ENCODE peak calls at places on chromosome 17, in ten cellular contexts. G is A549, X is suprapubic skin, H is ovary, K is Peyer's patch, I is IMR-90, Z is sigmoid colon, O is stomach, E is heart left ventricle, B is breast epithelium. Y is an unnamed sample.

GRCh38 chr17:70539172-70539924 is 370.0 kb downstream of the KCNJ2 start:
- DNase-seq in G (no peak), X (no peak), H (no peak), K (no peak), I (no peak), Z (no peak), O (no peak), E (no peak), B (no peak), Y (no peak)

GRCh38 chr17:82536220-82537201 is 17.0 kb downstream of the FOXK2 start:
- DNase-seq in G (no peak), X (no peak), H (peak; percentile 68), K (no peak), I (peak; percentile 86), Z (peak; percentile 77), O (peak; percentile 45), E (no peak), B (no peak), Y (peak; percentile 84)

GRCh38 chr17:33939959-33940358 is 315.1 kb upstream of the CCL2 start:
- DNase-seq in G (no peak), X (no peak), H (no peak), K (no peak), I (no peak), Z (no peak), O (peak; percentile 50), E (no peak), B (no peak), Y (no peak)

GRCh38 chr17:19338031-19338990 is 24.2 kb downstream of the B9D1 start:
- DNase-seq in G (peak; percentile 73), X (no peak), H (peak; percentile 33), K (peak; percentile 84), I (peak; percentile 13), Z (peak; percentile 80), O (peak; percentile 74), E (peak; percentile 83), B (peak; percentile 57), Y (peak; percentile 69)

GRCh38 chr17:2243953-2244352 is 59.6 kb downstream of the SMG6 start:
- DNase-seq in G (no peak), X (no peak), H (no peak), K (no peak), I (peak; percentile 51), Z (no peak), O (no peak), E (no peak), B (no peak), Y (no peak)

GRCh38 chr17:55577011-55577586 is 65.8 kb upstream of the SMIM36 start:
- DNase-seq in G (no peak), X (no peak), H (peak; percentile 53), K (peak; percentile 77), I (peak; percentile 84), Z (peak; percentile 77), O (no peak), E (peak; percentile 72), B (peak; percentile 33), Y (peak; percentile 68)

GRCh38 chr17:56499799-56500388 is 93.6 kb upstream of the NOG start:
- DNase-seq in G (peak; percentile 66), X (no peak), H (no peak), K (no peak), I (peak; percentile 37), Z (no peak), O (no peak), E (no peak), B (no peak), Y (no peak)

GRCh38 chr17:71809537-71809936 is 311.3 kb upstream of the SOX9 start:
- DNase-seq in G (no peak), X (no peak), H (no peak), K (no peak), I (no peak), Z (no peak), O (no peak), E (no peak), B (no peak), Y (no peak)

DNA sequence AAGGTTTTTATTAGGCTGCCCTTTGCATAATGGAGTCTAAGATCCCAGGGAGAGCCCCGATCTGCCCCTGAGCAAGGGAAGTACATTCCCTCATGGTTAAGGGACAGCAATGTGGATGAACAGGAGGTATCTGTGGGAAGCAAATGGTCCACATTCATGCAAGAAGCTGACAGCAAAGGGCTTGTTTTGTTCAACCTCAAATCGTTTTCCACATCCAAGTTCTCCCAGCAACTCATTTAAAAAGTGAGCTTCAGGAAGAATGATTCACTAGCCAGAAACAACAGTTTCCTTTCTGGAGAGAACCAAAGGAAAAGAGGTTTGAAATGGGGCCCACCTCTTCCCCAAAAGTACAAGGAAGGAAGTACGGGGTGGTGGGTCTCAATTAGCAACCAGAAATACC is 9.4 kb downstream of the HSPB9 start:
- DNase-seq in G (no peak), X (no peak), H (no peak), K (no peak), I (peak; percentile 28), Z (no peak), O (no peak), E (no peak), B (no peak), Y (no peak)
- H3K4me1 ChIP-seq in G (peaks cover 37% of the 10 kb centered on the region), X (peaks cover 74% of the 10 kb centered on the region), H (peaks cover 12% of the 10 kb centered on the region), K (peaks cover 67% of the 10 kb centered on the region), I (peaks cover 27% of the 10 kb centered on the region), Z (no peaks in the 10 kb centered on the region), O (peaks cover 75% of the 10 kb centered on the region), E (peaks cover 33% of the 10 kb centered on the region), B (no peaks in the 10 kb centered on the region), Y (peaks cover 86% of the 10 kb centered on the region)

GRCh38 chr17:18042969-18043368 is 3.8 kb downstream of the GID4 start:
- DNase-seq in G (no peak), X (no peak), H (no peak), K (no peak), I (no peak), Z (no peak), O (no peak), E (no peak), B (no peak), Y (no peak)

GRCh38 chr17:18043491-18043890 is 4.3 kb downstream of the GID4 start:
- DNase-seq in G (peak; percentile 30), X (no peak), H (no peak), K (no peak), I (peak; percentile 33), Z (no peak), O (no peak), E (no peak), B (no peak), Y (no peak)

GRCh38 chr17:18041776-18042175 is 2.6 kb downstream of the GID4 start:
- DNase-seq in G (peak; percentile 25), X (no peak), H (no peak), K (no peak), I (peak; percentile 75), Z (no peak), O (no peak), E (no peak), B (no peak), Y (no peak)

GRCh38 chr17:18045691-18046090 is 6.5 kb downstream of the GID4 start:
- DNase-seq in G (no peak), X (no peak), H (no peak), K (no peak), I (no peak), Z (no peak), O (no peak), E (no peak), B (no peak), Y (no peak)

GRCh38 chr17:18044609-18045008 is 5.4 kb downstream of the GID4 start:
- DNase-seq in G (no peak), X (no peak), H (no peak), K (no peak), I (no peak), Z (no peak), O (no peak), E (no peak), B (no peak), Y (no peak)
- TF ChIP-seq CTCF in G (no peak), X (no peak), H (no peak), K (no peak), I (no peak), Z (no peak), O (no peak), E (no peak), B (no peak), Y (no peak)

GRCh38 chr17:49756323-49756722 is 7.6 kb downstream of the FAM117A start:
- DNase-seq in G (no peak), X (no peak), H (no peak), K (no peak), I (no peak), Z (no peak), O (no peak), E (no peak), B (no peak), Y (no peak)

GRCh38 chr17:49760909-49761558 is 2.9 kb downstream of the FAM117A start:
- DNase-seq in G (no peak), X (no peak), H (no peak), K (no peak), I (no peak), Z (no peak), O (no peak), E (no peak), B (no peak), Y (no peak)

GRCh38 chr17:49760296-49760695 is 3.6 kb downstream of the FAM117A start:
- DNase-seq in G (no peak), X (no peak), H (no peak), K (no peak), I (no peak), Z (no peak), O (no peak), E (no peak), B (no peak), Y (no peak)

GRCh38 chr17:49756805-49757496 is 7.0 kb downstream of the FAM117A start:
- DNase-seq in G (no peak), X (no peak), H (no peak), K (no peak), I (no peak), Z (no peak), O (no peak), E (no peak), B (no peak), Y (no peak)

GRCh38 chr17:49759203-49759602 is 4.7 kb downstream of the FAM117A start:
- DNase-seq in G (no peak), X (no peak), H (no peak), K (no peak), I (no peak), Z (no peak), O (no peak), E (no peak), B (no peak), Y (no peak)
- TF ChIP-seq POLR2A in G (no peak), X (no peak), H (no peak), K (no peak), I (no peak), Z (no peak), O (no peak), E (no peak), B (no peak), Y (no peak)

GRCh38 chr17:14312522-14312921 is 11.6 kb downstream of the HS3ST3B1 start:
- DNase-seq in G (no peak), X (no peak), H (no peak), K (no peak), I (no peak), Z (no peak), O (no peak), E (no peak), B (no peak), Y (no peak)

GRCh38 chr17:14310584-14310983 is 9.7 kb downstream of the HS3ST3B1 start:
- DNase-seq in G (no peak), X (peak; percentile 66), H (no peak), K (no peak), I (no peak), Z (no peak), O (no peak), E (no peak), B (no peak), Y (no peak)

GRCh38 chr17:14310101-14310500 is 9.2 kb downstream of the HS3ST3B1 start:
- DNase-seq in G (no peak), X (no peak), H (peak; percentile 34), K (no peak), I (no peak), Z (no peak), O (no peak), E (no peak), B (no peak), Y (no peak)

GRCh38 chr17:14311186-14311705 is 10.4 kb downstream of the HS3ST3B1 start:
- DNase-seq in G (no peak), X (no peak), H (no peak), K (no peak), I (no peak), Z (no peak), O (no peak), E (no peak), B (no peak), Y (no peak)

GRCh38 chr17:14311979-14312378 is 11.1 kb downstream of the HS3ST3B1 start:
- DNase-seq in G (no peak), X (no peak), H (no peak), K (no peak), I (no peak), Z (no peak), O (no peak), E (no peak), B (no peak), Y (no peak)
- H3K4me1 ChIP-seq in G (no peaks in the 10 kb centered on the region), X (peaks cover 24% of the 10 kb centered on the region), H (peaks cover 4% of the 10 kb centered on the region), K (peaks cover 8% of the 10 kb centered on the region), I (peaks cover 13% of the 10 kb centered on the region), Z (no peaks in the 10 kb centered on the region), O (peaks cover 16% of the 10 kb centered on the region), E (no peaks in the 10 kb centered on the region), B (no peaks in the 10 kb centered on the region), Y (peaks cover 12% of the 10 kb centered on the region)

Y was measured in upper lobe of left lung.